ENCODE peak calls at places on chromosomes 2 and 18, in seven cellular contexts. W is nephron progenitor cell; X is stimulated activated naive CD4-positive, alpha-beta T cell; L is fibroblast of lung; R is NCI-H226; U is natural killer cell; S is NCI-H2081. J is an unnamed sample.
A peak's percentile ranks its signal among the peaks of the same experiment; 100 is the strongest.

GRCh38 chr18:76487782-76488181 is 7.3 kb downstream of the ZNF516 start:
- DNase-seq in U (no peak), R (no peak), L (no peak), X (no peak), S (no peak), W (peak; percentile 19), J (no peak)

GRCh38 chr2:222307138-222307756 is 8.4 kb upstream of the PAX3 start:
- DNase-seq in R (no peak), L (no peak), X (no peak), U (no peak), W (peak; percentile 56), S (no peak), J (no peak)

GRCh38 chr2:168703926-168704325 is 98.5 kb upstream of the NOSTRIN start:
- DNase-seq in S (no peak), R (no peak), U (no peak), W (no peak), L (peak; percentile 3), X (no peak), J (no peak)

GRCh38 chr18:26192233-26192632 is 34.0 kb upstream of the TAF4B start:
- DNase-seq in S (no peak), W (no peak), L (no peak), U (no peak), R (no peak), X (no peak), J (no peak)

GRCh38 chr2:65475000-65475399 is 42.6 kb upstream of the SPRED2 start:
- DNase-seq in W (no peak), S (no peak), R (no peak), L (no peak), X (no peak), U (no peak), J (no peak)

GRCh38 chr2:207143474-207144190 is 22.1 kb downstream of the KLF7 start:
- DNase-seq in S (no peak), X (peak; percentile 53), L (peak; percentile 79), U (no peak), R (no peak), W (peak; percentile 53), J (peak; percentile 27)

GRCh38 chr2:27520316-27520715 is 23.7 kb downstream of the GCKR start:
- DNase-seq in L (no peak), R (no peak), S (no peak), W (no peak), U (no peak), X (no peak), J (no peak)

GRCh38 chr2:235520787-235521186 is 26.9 kb downstream of the AGAP1 start:
- DNase-seq in L (no peak), U (no peak), X (no peak), W (no peak), R (no peak), S (no peak), J (no peak)

GRCh38 chr18:38898167-38898566 is 1332.6 kb upstream of the CELF4 start:
- DNase-seq in S (no peak), R (no peak), U (no peak), X (no peak), L (no peak), W (no peak), J (no peak)

GRCh38 chr2:109447251-109447661 is 166.5 kb downstream of the SEPTIN10 start:
- DNase-seq in S (no peak), L (peak; percentile 97), U (no peak), X (no peak), W (no peak), R (no peak), J (peak; percentile 31)

GRCh38 chr2:235550946-235551345 is 57.1 kb downstream of the AGAP1 start:
- DNase-seq in X (no peak), R (no peak), S (no peak), U (no peak), L (no peak), W (no peak), J (no peak)

GRCh38 chr2:82215212-82215611 is 1910.7 kb upstream of the LRRTM1 start:
- DNase-seq in U (no peak), L (no peak), X (no peak), R (no peak), W (no peak), S (no peak), J (no peak)

GRCh38 chr2:180040146-180040925 is 33.2 kb upstream of the CWC22 start:
- DNase-seq in S (no peak), U (no peak), R (peak; percentile 89), X (no peak), W (no peak), L (peak; percentile 98), J (no peak)

GRCh38 chr2:27303093-27304025 is 4.9 kb downstream of the UCN start:
- DNase-seq in L (peak; percentile 54), U (no peak), W (peak; percentile 48), X (peak; percentile 39), S (peak; percentile 77), R (peak; percentile 45), J (peak; percentile 67)

GRCh38 chr18:79888016-79888415 is 63.4 kb downstream of the SLC66A2 start:
- DNase-seq in L (no peak), X (no peak), R (no peak), W (no peak), S (no peak), U (no peak), J (no peak)

GRCh38 chr2:45006041-45006941 is 3.0 kb downstream of the SIX2 start:
- DNase-seq in R (no peak), X (no peak), U (no peak), S (no peak), W (peak; percentile 22), L (no peak), J (no peak)

GRCh38 chr18:9100796-9101195 is 1.7 kb upstream of the NDUFV2 start:
- DNase-seq in U (no peak), L (no peak), S (no peak), R (no peak), W (no peak), X (no peak), J (no peak)

GRCh38 chr2:219954331-219954730 is 326.9 kb downstream of the SLC4A3 start:
- DNase-seq in L (peak; percentile 74), R (no peak), X (no peak), U (no peak), S (no peak), W (no peak), J (no peak)